ENCODE peak calls at places on chromosomes 3 and 15, in four cellular contexts. One of them, this sample, is unnamed.

GRCh38 chr3:129610276-129610675 is 3.8 kb upstream of the PLXND1 start:
- DNase-seq in K562: no peak
- DNase-seq in GM12878: no peak
- DNase-seq in IMR-90: no peak
- DNase-seq in this sample: peak

GRCh38 chr3:137709011-137709601 is 55.0 kb upstream of the SOX14 start:
- DNase-seq in GM12878: no peak
- DNase-seq in IMR-90: no peak
- DNase-seq in K562: peak
- DNase-seq in this sample: no peak

GRCh38 chr3:43512749-43513404 is 108.9 kb downstream of the ANO10 start:
- DNase-seq in IMR-90: peak
- DNase-seq in GM12878: no peak
- DNase-seq in K562: no peak
- DNase-seq in this sample: no peak

GRCh38 chr15:44719293-44719999 is 8.1 kb downstream of the B2M start:
- DNase-seq in K562: peak
- DNase-seq in IMR-90: peak
- DNase-seq in GM12878: peak
- DNase-seq in this sample: no peak

GRCh38 chr3:39281533-39281932 is 1.7 kb upstream of the CX3CR1 start:
- DNase-seq in K562: no peak
- DNase-seq in IMR-90: no peak
- DNase-seq in GM12878: no peak
- DNase-seq in this sample: no peak

GRCh38 chr15:99677540-99678134 is 55.6 kb downstream of the LYSMD4 start:
- DNase-seq in GM12878: no peak
- DNase-seq in IMR-90: no peak
- DNase-seq in K562: no peak
- DNase-seq in this sample: no peak

GRCh38 chr3:105539897-105540296 is 173.2 kb downstream of the ALCAM start:
- DNase-seq in GM12878: no peak
- DNase-seq in K562: no peak
- DNase-seq in IMR-90: no peak
- DNase-seq in this sample: no peak

GRCh38 chr3:177816667-177817208 is 619.5 kb upstream of the TBL1XR1 start:
- DNase-seq in K562: no peak
- DNase-seq in GM12878: no peak
- DNase-seq in IMR-90: peak
- DNase-seq in this sample: peak

GRCh38 chr15:94523873-94524272 is 292.5 kb downstream of the MCTP2 start:
- DNase-seq in GM12878: no peak
- DNase-seq in K562: no peak
- DNase-seq in IMR-90: no peak
- DNase-seq in this sample: no peak

GRCh38 chr3:166284994-166285393 is 447.8 kb upstream of the BCHE start:
- DNase-seq in IMR-90: peak
- DNase-seq in GM12878: no peak
- DNase-seq in K562: no peak
- DNase-seq in this sample: peak

GRCh38 chr3:169120928-169121327 is 542.6 kb downstream of the MECOM start:
- DNase-seq in IMR-90: no peak
- DNase-seq in K562: no peak
- DNase-seq in GM12878: no peak
- DNase-seq in this sample: no peak

DNA sequence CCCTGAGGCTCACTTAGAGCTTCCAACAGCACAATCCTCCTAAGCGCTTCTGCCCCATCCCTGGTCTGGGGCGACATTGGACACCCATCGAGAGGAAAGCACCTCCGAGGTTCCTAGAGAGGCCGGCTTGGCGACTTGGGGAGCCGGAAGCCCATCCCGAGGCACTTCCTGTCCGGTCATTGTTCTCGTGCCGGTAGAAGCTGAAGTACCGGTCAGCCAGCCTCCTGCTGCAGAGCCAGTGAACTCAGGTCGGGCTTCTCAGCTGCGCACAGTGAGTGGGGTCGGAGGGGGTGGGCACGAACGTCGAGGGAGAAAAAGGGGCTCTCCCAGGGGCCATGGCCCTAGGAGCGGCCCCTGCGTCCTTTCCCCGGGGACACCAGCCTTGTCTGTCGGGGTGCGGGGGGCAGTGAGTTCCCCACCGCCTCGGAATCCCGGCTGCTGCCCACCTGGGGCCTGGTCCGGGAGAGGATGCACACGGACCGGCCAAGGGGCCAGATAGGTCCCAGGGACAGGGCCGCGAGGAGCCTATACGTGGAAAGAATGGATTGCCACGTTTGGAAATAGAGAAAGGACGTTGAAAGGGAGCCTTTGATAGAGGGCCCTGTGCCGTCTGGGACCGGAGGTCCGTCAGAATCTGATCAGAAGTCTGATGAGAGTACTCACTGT is at the start of gene ZNF35:
- DNase-seq in GM12878: peak
- DNase-seq in K562: peak
- DNase-seq in IMR-90: peak
- DNase-seq in this sample: peak
- TF ChIP-seq FOS in GM12878: no peak
- TF ChIP-seq FOS in K562: no peak
- TF ChIP-seq FOS in IMR-90: no peak
- TF ChIP-seq FOS in this sample: no peak

GRCh38 chr15:52252781-52253180 is 42.8 kb downstream of the MYO5C start:
- DNase-seq in K562: no peak
- DNase-seq in IMR-90: peak
- DNase-seq in GM12878: no peak
- DNase-seq in this sample: peak

GRCh38 chr15:52256366-52256765 is 39.2 kb downstream of the MYO5C start:
- DNase-seq in K562: peak
- DNase-seq in GM12878: peak
- DNase-seq in IMR-90: peak
- DNase-seq in this sample: peak

GRCh38 chr15:52255008-52255407 is 40.6 kb downstream of the MYO5C start:
- DNase-seq in GM12878: no peak
- DNase-seq in K562: no peak
- DNase-seq in IMR-90: peak
- DNase-seq in this sample: peak

GRCh38 chr15:52255935-52256334 is 39.7 kb downstream of the MYO5C start:
- DNase-seq in K562: no peak
- DNase-seq in IMR-90: no peak
- DNase-seq in GM12878: no peak
- DNase-seq in this sample: no peak

DNA sequence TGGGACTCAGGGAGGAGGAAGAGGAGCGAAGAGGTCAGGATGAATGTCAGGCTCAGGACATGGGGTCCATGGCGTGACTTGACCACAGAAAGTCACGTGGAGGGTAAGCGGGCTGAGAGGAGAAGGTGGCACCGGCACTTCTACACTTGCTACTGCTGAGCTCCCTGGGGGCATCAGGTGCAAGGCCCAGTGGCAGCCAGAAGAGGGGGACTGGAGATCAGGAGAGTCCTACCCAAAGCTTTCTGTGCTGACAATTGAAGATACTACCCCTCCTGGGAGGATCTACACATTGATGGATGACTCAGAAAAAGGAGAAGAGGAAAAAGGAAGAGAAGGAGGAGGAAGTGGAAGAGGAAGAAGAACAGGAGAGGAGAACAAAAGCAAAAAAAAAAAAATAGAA is 41.3 kb downstream of the MYO5C start:
- DNase-seq in K562: peak
- DNase-seq in IMR-90: no peak
- DNase-seq in GM12878: no peak
- DNase-seq in this sample: peak
- TF ChIP-seq CTCF in K562: peak
- TF ChIP-seq CTCF in IMR-90: no peak
- TF ChIP-seq CTCF in GM12878: peak
- TF ChIP-seq CTCF in this sample: no peak

GRCh38 chr15:50880651-50881114 is 27.8 kb upstream of the AP4E1 start:
- DNase-seq in K562: no peak
- DNase-seq in IMR-90: peak
- DNase-seq in GM12878: peak
- DNase-seq in this sample: peak
- TF ChIP-seq FOS in K562: no peak
- TF ChIP-seq FOS in IMR-90: no peak
- TF ChIP-seq FOS in GM12878: no peak
- TF ChIP-seq FOS in this sample: no peak

DNA sequence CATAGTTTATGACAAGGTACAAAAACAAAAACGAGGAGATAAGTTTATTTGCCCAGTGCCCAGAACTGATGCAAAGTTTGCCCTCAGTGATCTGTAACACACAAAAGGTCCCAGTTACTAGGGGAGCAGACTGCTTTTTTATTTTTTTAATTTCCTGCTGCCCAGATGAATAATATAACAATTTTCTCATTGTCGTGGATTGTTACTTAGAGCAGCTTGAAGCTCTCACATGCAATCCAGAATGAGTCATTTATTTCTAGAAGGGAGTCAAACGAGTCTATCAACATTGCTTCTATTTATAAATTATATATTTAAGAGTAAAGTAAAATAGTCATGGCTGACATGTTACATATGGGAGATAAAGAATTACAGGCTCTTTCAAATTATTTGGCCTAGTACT is 41.3 kb downstream of the MEIS2 start:
- DNase-seq in GM12878: no peak
- DNase-seq in K562: no peak
- DNase-seq in IMR-90: peak
- DNase-seq in this sample: peak
- TF ChIP-seq CTCF in GM12878: no peak
- TF ChIP-seq CTCF in K562: no peak
- TF ChIP-seq CTCF in IMR-90: no peak
- TF ChIP-seq CTCF in this sample: no peak

GRCh38 chr3:28210968-28211713 is 30.3 kb upstream of the CMC1 start:
- DNase-seq in K562: no peak
- DNase-seq in IMR-90: no peak
- DNase-seq in GM12878: no peak
- DNase-seq in this sample: no peak
- TF ChIP-seq FOS in K562: no peak
- TF ChIP-seq FOS in IMR-90: no peak
- TF ChIP-seq FOS in GM12878: no peak
- TF ChIP-seq FOS in this sample: no peak

DNA sequence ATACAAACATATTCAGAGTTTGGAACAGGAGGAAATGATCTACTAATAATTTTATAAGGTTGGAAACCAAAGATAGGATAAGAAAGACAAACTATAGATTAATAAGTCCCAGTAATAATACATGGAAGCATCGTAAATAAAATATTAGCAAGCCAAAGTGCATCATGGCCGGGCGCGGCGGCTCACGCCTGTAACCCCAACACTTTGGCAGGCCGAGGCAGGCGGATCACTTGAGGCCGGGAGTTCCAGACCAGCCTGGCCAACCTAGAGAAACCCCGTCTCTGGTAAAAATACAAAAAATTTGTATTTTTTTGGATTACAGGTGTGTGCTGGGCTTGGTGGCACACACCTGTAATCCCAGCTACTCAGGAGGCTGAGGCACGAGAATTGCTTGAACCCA is 14.9 kb downstream of the MUC4 start:
- DNase-seq in GM12878: no peak
- DNase-seq in K562: no peak
- DNase-seq in IMR-90: no peak
- DNase-seq in this sample: no peak
- TF ChIP-seq CTCF in GM12878: no peak
- TF ChIP-seq CTCF in K562: no peak
- TF ChIP-seq CTCF in IMR-90: no peak
- TF ChIP-seq CTCF in this sample: no peak

This sample was measured in endothelial cell of umbilical vein.